ENCODE peak calls at places on chromosomes 5 and 9, in six cellular contexts. Y is ovary; W is astrocyte of the spinal cord; C is spleen; P is effector memory CD4-positive, alpha-beta T cell; D is dorsolateral prefrontal cortex. M is an unnamed sample.

GRCh38 chr9:95874303-95874988 is 1.0 kb upstream of the ERCC6L2 start:
- DNase-seq in C (no peak), P (no peak), Y (no peak), W (no peak), D (no peak), M (peak)

GRCh38 chr9:106017198-106017740 is 322.9 kb downstream of the TMEM38B start:
- DNase-seq in Y (no peak), C (no peak), W (no peak), D (no peak), P (no peak), M (no peak)

GRCh38 chr5:172284275-172284971 is 859 bp upstream of the UBTD2 start:
- DNase-seq in Y (no peak), D (no peak), W (no peak), C (peak), P (peak), M (no peak)

GRCh38 chr9:14315754-14316573 is 2.0 kb upstream of the NFIB start:
- DNase-seq in C (no peak), W (peak), Y (peak), D (peak), P (no peak), M (peak)

GRCh38 chr5:31449175-31449574 is 82.7 kb downstream of the DROSHA start:
- DNase-seq in W (no peak), C (no peak), D (no peak), P (no peak), Y (no peak), M (no peak)

GRCh38 chr9:92754091-92754740 is 10.4 kb downstream of the BICD2 start:
- DNase-seq in D (no peak), W (no peak), Y (no peak), C (peak), P (no peak), M (no peak)

GRCh38 chr5:157279605-157280239 is 13.8 kb downstream of the CYFIP2 start:
- DNase-seq in P (no peak), D (no peak), C (no peak), W (no peak), Y (no peak), M (no peak)

GRCh38 chr5:61313960-61314681 is 17.9 kb upstream of the ZSWIM6 start:
- DNase-seq in W (peak), D (no peak), Y (no peak), P (no peak), C (no peak), M (peak)

GRCh38 chr9:33852216-33852826 is 35.4 kb downstream of the UBE2R2 start:
- DNase-seq in C (peak), W (peak), P (peak), D (peak), Y (peak), M (no peak)

GRCh38 chr5:110377411-110378392 is 348.8 kb downstream of the TMEM232 start:
- DNase-seq in W (peak), C (no peak), P (no peak), Y (no peak), D (no peak), M (no peak)

GRCh38 chr9:8821910-8822666 is 1022.5 kb upstream of the DMAC1 start:
- DNase-seq in W (peak), C (no peak), D (no peak), P (no peak), Y (no peak), M (no peak)

GRCh38 chr5:178308541-178309092 is 76.0 kb upstream of the PHYKPL start:
- DNase-seq in D (no peak), Y (no peak), C (peak), W (no peak), P (no peak), M (no peak)

GRCh38 chr9:127586537-127586936 is 25.5 kb upstream of the STXBP1 start:
- DNase-seq in W (peak), P (peak), C (peak), Y (peak), D (peak), M (no peak)

GRCh38 chr5:69217154-69217731 is 17.4 kb upstream of the CDK7 start:
- DNase-seq in Y (no peak), W (no peak), P (no peak), C (no peak), D (no peak), M (no peak)

GRCh38 chr5:37875051-37875787 is 35.4 kb upstream of the GDNF start:
- DNase-seq in D (no peak), C (no peak), P (no peak), Y (no peak), W (peak), M (no peak)

GRCh38 chr9:126613656-126614055 is at the start of gene LMX1B:
- DNase-seq in W (no peak), C (no peak), P (no peak), Y (no peak), D (no peak), M (no peak)

GRCh38 chr9:74876611-74877010 is 11.1 kb downstream of the TRPM6 start:
- DNase-seq in C (no peak), D (no peak), W (no peak), P (no peak), Y (no peak), M (no peak)

GRCh38 chr9:74875656-74876055 is 12.1 kb downstream of the TRPM6 start:
- DNase-seq in C (no peak), Y (no peak), W (no peak), P (no peak), D (no peak), M (no peak)

GRCh38 chr9:74874220-74874619 is 13.5 kb downstream of the TRPM6 start:
- DNase-seq in C (no peak), P (no peak), Y (no peak), W (no peak), D (no peak), M (no peak)

GRCh38 chr9:74867483-74867882 is 20.2 kb downstream of the TRPM6 start:
- DNase-seq in W (no peak), Y (no peak), D (no peak), C (no peak), P (no peak), M (no peak)

GRCh38 chr9:74872619-74873233 is 15.0 kb downstream of the TRPM6 start:
- DNase-seq in Y (no peak), D (no peak), C (no peak), W (no peak), P (no peak), M (no peak)
- H3K4me3 ChIP-seq in Y (no peak), D (no peak), C (no peak), W (no peak), P (no peak), M (no peak)

DNA sequence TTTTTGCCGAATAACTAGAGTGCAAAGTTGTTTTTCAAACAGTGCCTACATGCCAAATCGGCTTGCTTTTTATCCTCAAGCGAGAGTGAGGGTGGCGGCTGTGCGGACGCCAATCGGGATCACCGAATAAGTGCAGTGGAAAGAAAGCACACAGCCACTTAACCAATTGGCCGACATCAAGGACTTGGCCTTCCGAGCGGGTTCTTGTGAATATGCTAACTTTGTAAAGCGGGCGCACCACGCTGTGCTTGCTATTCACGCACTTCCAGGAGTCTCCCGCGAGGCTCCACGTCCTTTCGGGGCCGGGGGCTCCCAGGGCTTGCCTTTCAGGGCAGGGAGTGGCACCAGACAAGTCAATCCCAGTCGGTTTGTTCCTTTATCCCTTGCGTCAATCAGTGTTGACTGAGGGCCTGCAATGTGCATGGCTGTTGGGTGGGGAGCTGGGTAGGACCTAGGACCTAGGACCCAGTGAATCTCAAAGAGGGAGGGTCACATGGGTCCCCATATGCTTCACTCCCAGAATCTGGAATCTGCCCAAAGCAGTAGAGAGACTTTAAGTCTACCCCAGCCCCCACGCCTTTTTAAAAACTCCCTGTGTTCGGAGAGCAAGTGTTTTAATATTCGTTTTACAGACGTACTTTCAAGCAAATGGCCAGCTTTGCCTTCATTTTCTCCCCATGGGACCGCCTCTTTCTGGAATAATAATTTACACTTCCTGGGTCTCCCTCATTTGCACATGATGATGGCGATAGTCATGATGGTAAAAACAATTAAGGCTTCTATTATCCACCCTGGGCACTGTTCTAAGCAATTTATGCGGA is 2.0 kb upstream of the GCNT4 start:
- DNase-seq in W (peak), P (no peak), C (peak), D (peak), Y (no peak), M (no peak)
- H3K4me3 ChIP-seq in W (peak), P (peak), C (peak), D (peak), Y (peak), M (peak)

DNA sequence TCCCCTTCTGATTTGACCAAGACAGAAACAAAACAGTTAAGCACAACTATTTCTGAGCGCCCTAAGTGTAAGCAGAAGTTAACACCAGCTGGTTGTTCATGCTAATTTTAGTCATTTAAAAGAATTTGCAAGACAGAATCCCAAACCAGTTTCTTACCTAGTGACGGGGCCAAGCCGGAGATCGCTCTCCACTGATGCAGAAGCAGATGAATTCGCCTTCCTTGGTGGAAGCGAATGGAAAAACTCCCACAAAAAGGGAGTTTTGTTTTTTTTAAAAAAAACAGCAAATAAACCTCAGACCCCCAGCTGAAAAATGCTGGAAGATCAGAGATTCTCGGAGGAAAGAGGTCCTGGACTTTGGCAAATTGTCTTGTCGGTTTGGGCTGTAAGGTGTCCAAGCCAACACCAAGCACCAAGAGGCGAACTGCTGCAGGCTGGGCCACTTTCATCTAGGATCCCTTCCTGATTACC is 47.4 kb upstream of the GLDC start:
- DNase-seq in Y (no peak), D (no peak), C (no peak), W (no peak), P (no peak), M (no peak)
- H3K4me3 ChIP-seq in Y (no peak), D (no peak), C (no peak), W (no peak), P (no peak), M (no peak)

GRCh38 chr5:123549256-123549904 is 37.4 kb downstream of the CSNK1G3 start:
- DNase-seq in P (peak), C (no peak), D (no peak), W (no peak), Y (no peak), M (no peak)
- H3K4me3 ChIP-seq in P (no peak), C (no peak), D (no peak), W (no peak), Y (no peak), M (no peak)